ENCODE peak calls at places on chromosomes 16 and 17, in seven cellular contexts. I is ovary, K is body of pancreas, Z is SK-N-MC, V is iPS DF 6.9, N is colonic mucosa, S is heart right ventricle. G is an unnamed sample. For H3K9me3, the result is how much of the 10 kb centered on the place peaks cover.

GRCh38 chr17:14712471-14713075 is 411.7 kb downstream of the HS3ST3B1 start:
- DNase-seq in I (no peak), K (no peak), Z (no peak), V (no peak), N (no peak), S (no peak), G (no peak)

GRCh38 chr17:78804777-78805176 is 22.7 kb upstream of the CYTH1 start:
- DNase-seq in I (no peak), K (no peak), Z (no peak), V (no peak), N (no peak), S (peak), G (no peak)

GRCh38 chr16:57764341-57765159 is 29.0 kb downstream of the KATNB1 start:
- DNase-seq in I (no peak), K (no peak), Z (peak), V (peak), N (no peak), S (no peak), G (peak)

GRCh38 chr16:84043486-84044107 is 1.0 kb upstream of the SLC38A8 start:
- DNase-seq in I (no peak), K (no peak), Z (no peak), V (no peak), N (no peak), S (no peak), G (peak)

GRCh38 chr17:61399131-61400057 is at the start of gene TBX2:
- DNase-seq in I (peak), K (peak), Z (no peak), V (no peak), N (peak), S (peak), G (peak)

GRCh38 chr17:29772981-29773380 is 150.3 kb upstream of the CORO6 start:
- DNase-seq in I (no peak), K (no peak), Z (no peak), V (no peak), N (no peak), S (no peak), G (no peak)

GRCh38 chr17:72651988-72652387 is 440.5 kb downstream of the SLC39A11 start:
- DNase-seq in I (no peak), K (no peak), Z (no peak), V (no peak), N (no peak), S (no peak), G (no peak)

GRCh38 chr17:2700031-2700490 is 11.5 kb downstream of the CLUH start:
- DNase-seq in I (peak), K (no peak), Z (no peak), V (no peak), N (no peak), S (no peak), G (peak)

GRCh38 chr17:45905812-45906211 is 11.5 kb downstream of the MAPT start:
- DNase-seq in I (no peak), K (no peak), Z (no peak), V (no peak), N (no peak), S (no peak), G (no peak)

GRCh38 chr17:46777943-46778915 is 40.3 kb downstream of the WNT3 start:
- DNase-seq in I (no peak), K (no peak), Z (no peak), V (no peak), N (no peak), S (no peak), G (no peak)

GRCh38 chr16:15792563-15792971 is 64.3 kb downstream of the MYH11 start:
- DNase-seq in I (no peak), K (no peak), Z (no peak), V (no peak), N (no peak), S (no peak), G (no peak)

GRCh38 chr17:9272506-9272905 is 251.2 kb downstream of the NTN1 start:
- DNase-seq in I (no peak), K (no peak), Z (no peak), V (no peak), N (no peak), S (no peak), G (no peak)

GRCh38 chr17:75096082-75096625 is 8.4 kb downstream of the SLC16A5 start:
- DNase-seq in I (no peak), K (peak), Z (no peak), V (no peak), N (peak), S (peak), G (peak)

GRCh38 chr17:21458036-21458435 is 81.9 kb downstream of the KCNJ12 start:
- DNase-seq in I (no peak), K (no peak), Z (no peak), V (peak), N (no peak), S (no peak), G (no peak)

DNA sequence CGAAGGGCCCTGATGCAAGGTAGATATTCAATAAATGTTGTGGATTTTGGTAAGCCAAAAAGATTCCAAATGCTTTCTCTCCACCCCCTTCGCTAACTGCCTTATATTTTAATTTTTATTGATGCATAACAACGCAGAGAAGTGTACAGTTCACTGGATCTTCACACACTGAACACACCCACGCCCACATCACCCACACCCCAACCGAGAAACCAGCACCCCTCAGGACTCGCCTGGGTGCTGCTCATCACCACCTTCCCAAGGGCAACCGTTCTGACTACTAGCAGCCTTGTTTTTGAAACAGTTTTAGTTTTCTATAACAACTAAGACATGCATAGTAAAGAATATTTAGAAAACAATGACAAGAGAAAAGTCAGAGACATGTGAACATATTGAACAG is 9.1 kb upstream of the PLCG2 start:
- DNase-seq in I (no peak), K (no peak), Z (no peak), V (no peak), N (no peak), S (no peak), G (no peak)
- H3K9me3 ChIP-seq in I (under half), K (under half), Z (under half), V (under half), N (under half), S (under half), G (under half)

GRCh38 chr16:65776639-65777183 is 589.8 kb upstream of the CDH5 start:
- DNase-seq in I (no peak), K (no peak), Z (no peak), V (no peak), N (no peak), S (no peak), G (no peak)
- H3K9me3 ChIP-seq in I (under half), K (under half), Z (under half), V (under half), N (under half), S (under half), G (under half)

DNA sequence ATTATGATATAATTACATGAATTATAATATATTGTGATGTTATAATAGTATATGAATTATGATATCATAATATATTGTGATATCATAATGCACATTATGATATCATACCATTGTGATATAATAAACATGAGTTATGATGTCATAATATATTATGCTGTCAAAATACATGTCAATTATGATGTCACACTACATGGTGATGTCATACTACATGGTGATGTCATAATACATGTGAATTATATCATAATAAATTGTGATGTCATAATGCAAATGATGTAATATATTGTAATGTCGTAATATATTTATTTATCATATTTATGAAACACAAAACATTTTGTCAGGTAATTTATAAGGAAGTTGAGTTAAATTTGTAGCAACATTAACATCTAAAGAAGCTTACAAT is 1950.1 kb downstream of the TP53TG3F start:
- DNase-seq in I (no peak), K (no peak), Z (no peak), V (no peak), N (no peak), S (no peak), G (no peak)
- H3K9me3 ChIP-seq in I (under half), K (under half), Z (under half), V (under half), N (under half), S (under half), G (under half)

GRCh38 chr16:31764103-31764502 is 109.5 kb upstream of the ZNF267 start:
- DNase-seq in I (no peak), K (no peak), Z (no peak), V (no peak), N (no peak), S (no peak), G (no peak)

DNA sequence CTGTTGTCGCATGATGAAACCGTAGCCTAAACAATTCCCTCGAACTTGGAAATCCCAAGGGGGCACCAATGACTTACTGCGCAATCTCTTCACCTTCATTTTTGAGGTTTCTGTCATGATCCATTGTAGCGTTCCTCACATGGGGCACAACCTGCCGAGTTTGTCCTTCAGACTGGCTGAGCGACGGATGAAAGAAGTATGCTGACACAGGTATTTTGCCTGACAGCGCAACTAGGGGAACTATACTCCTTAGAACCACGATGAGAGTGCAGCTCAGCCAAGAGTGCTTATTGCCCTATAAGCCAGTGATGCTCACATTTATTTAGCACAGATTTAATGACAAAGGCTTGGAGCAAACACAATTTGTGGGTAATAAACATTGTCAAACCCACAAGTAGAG is 106.3 kb upstream of the ZNF267 start:
- DNase-seq in I (no peak), K (no peak), Z (no peak), V (no peak), N (no peak), S (no peak), G (no peak)
- H3K9me3 ChIP-seq in I (under half), K (under half), Z (under half), V (under half), N (under half), S (under half), G (half or more)

GRCh38 chr17:67942810-67943209 is 53.5 kb downstream of the C17orf58 start:
- DNase-seq in I (no peak), K (no peak), Z (no peak), V (no peak), N (no peak), S (no peak), G (no peak)

GRCh38 chr17:67944035-67944434 is 52.2 kb downstream of the C17orf58 start:
- DNase-seq in I (no peak), K (no peak), Z (no peak), V (no peak), N (no peak), S (no peak), G (no peak)

GRCh38 chr17:67950945-67951344 is 45.3 kb downstream of the C17orf58 start:
- DNase-seq in I (no peak), K (no peak), Z (no peak), V (no peak), N (no peak), S (no peak), G (no peak)

DNA sequence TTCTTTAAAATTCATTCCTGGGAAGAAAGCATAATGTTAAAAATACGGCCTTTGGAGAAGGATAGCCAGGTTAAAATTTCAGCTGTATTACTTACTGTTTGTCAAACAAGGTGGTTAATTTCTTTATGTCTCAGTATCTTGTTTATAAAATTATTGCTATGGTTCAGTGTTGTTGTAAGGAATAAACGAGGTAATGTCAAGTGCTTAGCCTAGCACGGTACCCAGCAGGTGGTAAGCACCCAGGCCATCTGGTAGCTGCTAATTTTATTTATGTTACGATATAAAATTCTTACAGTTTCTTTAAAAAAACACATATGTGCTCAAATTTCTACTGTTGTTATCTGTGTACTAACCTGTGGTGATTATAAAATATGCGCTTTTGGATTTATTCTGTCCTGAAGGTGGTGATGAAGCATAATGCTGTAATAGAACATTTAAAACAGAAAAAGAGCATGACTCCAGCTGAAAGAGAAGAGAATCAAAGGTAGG is 48.9 kb downstream of the C17orf58 start:
- DNase-seq in I (no peak), K (no peak), Z (no peak), V (no peak), N (no peak), S (no peak), G (no peak)
- H3K9me3 ChIP-seq in I (under half), K (under half), Z (under half), V (under half), N (under half), S (under half), G (under half)

DNA sequence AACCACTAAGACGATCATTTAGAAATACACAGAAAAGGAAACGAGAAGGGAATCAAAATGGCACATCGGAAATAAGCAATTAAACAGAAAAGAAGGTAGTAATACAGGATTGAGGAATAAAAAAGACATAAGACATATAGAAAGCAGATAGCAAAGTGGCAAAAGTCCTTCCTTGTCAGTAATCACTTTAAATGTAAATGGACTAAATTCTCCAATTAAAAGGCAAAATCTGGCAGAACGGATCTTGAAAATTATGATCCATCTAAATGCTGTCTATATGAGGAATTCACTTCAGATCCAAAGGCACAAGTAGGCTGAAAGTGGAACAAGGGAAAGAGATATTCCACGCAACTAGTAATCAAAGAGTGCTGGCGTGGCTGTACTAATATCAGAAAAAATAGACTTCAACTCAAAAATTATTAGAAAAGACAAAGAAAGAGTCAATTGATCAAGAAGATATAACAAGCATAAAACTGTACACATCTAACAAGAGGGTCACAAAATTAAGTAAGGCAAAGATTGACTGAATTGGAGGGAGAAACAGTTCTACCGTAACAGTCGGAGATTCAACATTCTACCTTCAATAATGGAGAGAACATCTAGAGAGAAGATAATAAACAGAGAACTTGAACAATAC is 36.8 kb upstream of the METRNL start:
- DNase-seq in I (no peak), K (no peak), Z (no peak), V (no peak), N (no peak), S (no peak), G (no peak)
- H3K9me3 ChIP-seq in I (under half), K (under half), Z (under half), V (under half), N (under half), S (under half), G (under half)

G was measured in lower lobe of right lung.